ENCODE peak calls at places on chromosome 5, in ten cellular contexts. U is bronchial epithelial cell, O is lower leg skin, H is lung, X is cardiac muscle cell, R is GM12865, I is left ventricle myocardium inferior, Y is dorsolateral prefrontal cortex, G is AG04450, D is ovary. K is an unnamed sample.

GRCh38 chr5:6435356-6435755 is 13.3 kb upstream of the UBE2QL1 start:
- DNase-seq in U (peak), O (no peak), H (no peak), X (peak), R (peak), I (no peak), Y (no peak), G (no peak), D (no peak), K (no peak)

GRCh38 chr5:181204561-181205401 is at the start of gene TRIM7:
- DNase-seq in U (peak), O (no peak), H (no peak), X (peak), R (peak), I (peak), Y (no peak), G (no peak), D (peak), K (no peak)

GRCh38 chr5:54851449-54851848 is 133.9 kb downstream of the ESM1 start:
- DNase-seq in U (peak), O (no peak), H (no peak), X (no peak), R (no peak), I (no peak), Y (no peak), G (no peak), D (no peak), K (no peak)

GRCh38 chr5:59799668-59800374 is 93.7 kb downstream of the PDE4D start:
- DNase-seq in U (peak), O (no peak), H (no peak), X (peak), R (peak), I (no peak), Y (no peak), G (no peak), D (no peak), K (no peak)

GRCh38 chr5:127406326-127407121 is 110.9 kb upstream of the PRRC1 start:
- DNase-seq in U (no peak), O (no peak), H (no peak), X (no peak), R (no peak), I (no peak), Y (no peak), G (no peak), D (no peak), K (no peak)

GRCh38 chr5:73120222-73121108 is at the start of gene TMEM171:
- DNase-seq in U (peak), O (no peak), H (peak), X (peak), R (no peak), I (no peak), Y (peak), G (no peak), D (no peak), K (no peak)

GRCh38 chr5:140953234-140953633 is 13.0 kb upstream of the PCDHAC2 start:
- DNase-seq in U (no peak), O (no peak), H (no peak), X (no peak), R (no peak), I (no peak), Y (no peak), G (no peak), D (no peak), K (no peak)

GRCh38 chr5:75059887-75060286 is 7.5 kb upstream of the GCNT4 start:
- DNase-seq in U (no peak), O (no peak), H (no peak), X (no peak), R (no peak), I (no peak), Y (no peak), G (no peak), D (no peak), K (no peak)

GRCh38 chr5:145237843-145238242 is 597.3 kb downstream of the PRELID2 start:
- DNase-seq in U (peak), O (no peak), H (no peak), X (peak), R (peak), I (no peak), Y (no peak), G (no peak), D (no peak), K (peak)

GRCh38 chr5:136080113-136080482 is 51.3 kb downstream of the TGFBI start:
- DNase-seq in U (no peak), O (no peak), H (no peak), X (peak), R (no peak), I (no peak), Y (no peak), G (no peak), D (no peak), K (no peak)

GRCh38 chr5:66596791-66597757 is 881 bp downstream of the MAST4 start:
- DNase-seq in U (peak), O (no peak), H (peak), X (peak), R (no peak), I (peak), Y (peak), G (no peak), D (peak), K (no peak)

GRCh38 chr5:146051678-146052077 is 53.7 kb downstream of the PLAC8L1 start:
- DNase-seq in U (no peak), O (no peak), H (no peak), X (no peak), R (no peak), I (no peak), Y (no peak), G (peak), D (no peak), K (no peak)

GRCh38 chr5:134524826-134525686 is at the start of gene JADE2:
- DNase-seq in U (peak), O (peak), H (peak), X (peak), R (peak), I (peak), Y (peak), G (no peak), D (peak), K (no peak)

GRCh38 chr5:38607930-38608545 is 51.6 kb upstream of the LIFR start:
- DNase-seq in U (no peak), O (no peak), H (no peak), X (peak), R (no peak), I (no peak), Y (no peak), G (peak), D (no peak), K (no peak)

GRCh38 chr5:5810461-5810860 is 388.0 kb downstream of the ICE1 start:
- DNase-seq in U (no peak), O (no peak), H (no peak), X (no peak), R (no peak), I (peak), Y (no peak), G (no peak), D (no peak), K (no peak)

GRCh38 chr5:4027335-4027734 is 431.7 kb downstream of the IRX1 start:
- DNase-seq in U (peak), O (no peak), H (no peak), X (no peak), R (no peak), I (no peak), Y (no peak), G (no peak), D (no peak), K (no peak)

GRCh38 chr5:34490501-34491250 is 165.5 kb upstream of the RAI14 start:
- DNase-seq in U (no peak), O (no peak), H (no peak), X (peak), R (no peak), I (no peak), Y (no peak), G (no peak), D (no peak), K (no peak)

GRCh38 chr5:59562756-59563389 is 330.7 kb downstream of the PDE4D start:
- DNase-seq in U (peak), O (no peak), H (peak), X (peak), R (peak), I (no peak), Y (no peak), G (peak), D (no peak), K (no peak)

GRCh38 chr5:32443541-32444190 is 874 bp downstream of the ZFR start:
- DNase-seq in U (peak), O (no peak), H (peak), X (peak), R (peak), I (peak), Y (no peak), G (no peak), D (peak), K (no peak)

GRCh38 chr5:7876867-7877266 is 7.9 kb downstream of the MTRR start:
- DNase-seq in U (peak), O (no peak), H (no peak), X (no peak), R (peak), I (no peak), Y (no peak), G (no peak), D (no peak), K (no peak)

GRCh38 chr5:42745426-42745825 is 11.2 kb upstream of the CCDC152 start:
- DNase-seq in U (no peak), O (no peak), H (no peak), X (peak), R (no peak), I (no peak), Y (no peak), G (no peak), D (no peak), K (no peak)

DNA sequence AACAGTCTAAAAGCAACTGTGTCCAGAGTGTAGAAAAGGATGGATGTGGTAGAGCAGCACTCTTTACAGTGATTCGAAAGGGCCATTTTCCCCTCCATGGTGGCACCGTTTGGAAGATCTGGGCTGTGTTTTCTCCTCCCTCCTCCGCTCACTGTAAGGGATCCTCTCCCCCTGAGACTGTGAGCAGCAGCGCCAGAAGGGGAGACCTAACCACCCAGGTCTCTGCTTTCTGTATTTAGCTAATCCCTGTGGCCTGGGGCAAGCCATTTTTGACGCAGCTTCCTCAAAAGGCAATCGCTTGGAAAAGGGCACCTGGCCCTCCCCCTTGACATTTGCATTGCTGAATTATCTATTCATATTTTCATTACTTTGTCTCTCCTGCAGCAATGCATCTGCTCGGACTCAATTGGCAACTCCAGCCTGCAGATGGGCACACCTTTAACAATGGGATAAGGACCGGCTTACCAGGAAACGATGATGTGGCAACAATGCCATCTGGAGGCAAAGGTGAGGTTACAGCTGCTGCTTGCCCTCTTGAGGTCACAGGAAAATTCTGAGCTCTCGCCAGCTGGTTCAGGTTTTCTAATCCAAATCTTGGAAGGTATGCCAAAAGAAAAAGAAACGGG is 244.3 kb upstream of the WWC1 start:
- DNase-seq in U (peak), O (peak), H (peak), X (peak), R (peak), I (no peak), Y (no peak), G (no peak), D (no peak), K (peak)
- TF ChIP-seq CTCF in U (peak), O (no peak), H (no peak), X (peak), R (peak), I (peak), Y (peak), G (no peak), D (no peak), K (peak)

GRCh38 chr5:178463321-178464155 is 126.7 kb downstream of the COL23A1 start:
- DNase-seq in U (no peak), O (no peak), H (no peak), X (no peak), R (no peak), I (no peak), Y (no peak), G (no peak), D (no peak), K (no peak)
- H3K4me3 ChIP-seq in U (no peak), O (no peak), H (no peak), X (no peak), R (no peak), I (no peak), Y (no peak), G (no peak), D (no peak), K (no peak)

GRCh38 chr5:113682497-113683136 is 169.1 kb downstream of the YTHDC2 start:
- DNase-seq in U (peak), O (no peak), H (no peak), X (no peak), R (no peak), I (no peak), Y (no peak), G (no peak), D (no peak), K (no peak)
- TF ChIP-seq CTCF in U (peak), O (no peak), H (no peak), X (no peak), R (no peak), I (peak), Y (no peak), G (no peak), D (no peak), K (no peak)

GRCh38 chr5:77208507-77209163 is 1.8 kb upstream of the PDE8B start:
- DNase-seq in U (no peak), O (no peak), H (no peak), X (no peak), R (no peak), I (peak), Y (peak), G (no peak), D (no peak), K (no peak)
- H3K4me3 ChIP-seq in U (no peak), O (no peak), H (no peak), X (no peak), R (no peak), I (no peak), Y (no peak), G (no peak), D (no peak), K (no peak)

GRCh38 chr5:122183098-122183794 is 53.9 kb downstream of the ZNF474 start:
- DNase-seq in U (peak), O (peak), H (peak), X (no peak), R (no peak), I (peak), Y (peak), G (no peak), D (peak), K (peak)

GRCh38 chr5:122183795-122184185 is 54.4 kb downstream of the ZNF474 start:
- DNase-seq in U (no peak), O (no peak), H (no peak), X (no peak), R (no peak), I (no peak), Y (no peak), G (no peak), D (no peak), K (no peak)

GRCh38 chr5:122182491-122182921 is 53.2 kb downstream of the ZNF474 start:
- DNase-seq in U (peak), O (peak), H (peak), X (no peak), R (no peak), I (peak), Y (peak), G (peak), D (peak), K (peak)

GRCh38 chr5:122180146-122180712 is 50.9 kb downstream of the ZNF474 start:
- DNase-seq in U (peak), O (no peak), H (no peak), X (no peak), R (peak), I (no peak), Y (no peak), G (no peak), D (no peak), K (no peak)

DNA sequence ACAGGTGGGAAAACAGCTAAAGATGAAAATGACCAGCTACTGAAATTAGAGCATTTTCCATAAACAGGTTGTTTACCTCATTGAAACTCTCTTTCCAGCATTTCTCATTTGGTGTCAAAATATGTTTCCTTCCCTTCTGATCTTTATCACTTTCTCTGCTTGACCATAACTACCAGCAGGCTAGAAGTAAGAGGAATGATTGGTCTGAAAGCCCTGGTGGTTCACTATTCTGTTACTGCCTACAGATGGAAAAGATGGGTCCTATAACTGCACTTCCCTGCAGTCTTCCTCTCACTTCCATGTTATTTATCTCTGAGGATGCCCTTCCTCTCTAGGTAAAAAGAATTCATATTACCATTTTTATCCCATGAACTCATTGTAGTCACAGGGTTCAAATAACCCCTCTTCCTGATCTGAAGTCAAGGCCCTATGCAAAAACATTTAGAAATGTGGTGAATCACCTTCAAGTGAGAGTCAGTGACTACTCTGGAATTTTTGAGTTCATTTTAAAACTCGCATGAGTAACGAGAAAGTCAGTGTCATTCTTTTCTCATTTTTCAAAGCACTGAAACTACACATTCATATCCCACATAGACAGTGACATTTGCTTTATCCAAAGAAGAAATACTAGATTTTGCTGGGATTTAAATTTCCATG is 51.6 kb downstream of the ZNF474 start:
- DNase-seq in U (peak), O (no peak), H (no peak), X (no peak), R (no peak), I (no peak), Y (no peak), G (peak), D (no peak), K (peak)
- TF ChIP-seq CTCF in U (no peak), O (no peak), H (no peak), X (no peak), R (no peak), I (no peak), Y (no peak), G (no peak), D (no peak), K (no peak)

GRCh38 chr5:95178046-95178651 is 106.7 kb downstream of the MCTP1 start:
- DNase-seq in U (no peak), O (no peak), H (no peak), X (peak), R (peak), I (no peak), Y (no peak), G (no peak), D (no peak), K (peak)
- H3K4me3 ChIP-seq in U (no peak), O (no peak), H (no peak), X (no peak), R (no peak), I (no peak), Y (no peak), G (no peak), D (no peak), K (no peak)